ENCODE peak calls at places on chromosomes 2 and 18, in four cellular contexts. G, O, K and V are unnamed samples.
A peak's percentile ranks its signal among the peaks of the same experiment; 100 is the strongest.

GRCh38 chr2:121826036-121826435 is 70.6 kb downstream of the TSN start:
- DNase-seq in O (no peak), G (no peak), K (no peak), V (no peak)

GRCh38 chr2:179677148-179677688 is 184.2 kb downstream of the ZNF385B start:
- DNase-seq in O (no peak), G (no peak), K (no peak), V (no peak)

GRCh38 chr2:105502625-105503334 is 103.9 kb upstream of the FHL2 start:
- DNase-seq in K (peak; percentile 56), G (no peak), O (peak; percentile 38), V (no peak)

GRCh38 chr18:6370886-6371635 is 43.6 kb downstream of the L3MBTL4 start:
- DNase-seq in G (no peak), O (peak; percentile 89), K (no peak), V (peak; percentile 5)

GRCh38 chr2:96117701-96118588 is 1.6 kb upstream of the ADRA2B start:
- DNase-seq in G (no peak), K (no peak), O (peak; percentile 17), V (peak; percentile 39)

GRCh38 chr18:512957-513356 is 12.5 kb upstream of the COLEC12 start:
- DNase-seq in G (no peak), O (no peak), K (no peak), V (no peak)

GRCh38 chr2:26246818-26247217 is 2.1 kb downstream of the HADHB start:
- DNase-seq in G (no peak), O (peak; percentile 34), K (peak; percentile 53), V (no peak)

GRCh38 chr2:218422403-218423086 is 3.6 kb downstream of the VIL1 start:
- DNase-seq in O (no peak), K (no peak), G (no peak), V (no peak)

GRCh38 chr2:80499095-80499494 is 194.5 kb upstream of the LRRTM1 start:
- DNase-seq in K (peak; percentile 48), O (peak; percentile 64), G (no peak), V (no peak)

GRCh38 chr18:2853926-2854664 is 7.3 kb downstream of the EMILIN2 start:
- DNase-seq in O (no peak), G (no peak), K (no peak), V (no peak)

GRCh38 chr2:20225294-20226151 is 593 bp upstream of the SDC1 start:
- DNase-seq in O (peak; percentile 78), K (peak; percentile 41), G (no peak), V (peak; percentile 84)